ENCODE peak calls at places on chromosomes 12 and 14, in nine cellular contexts. S is tibial artery, C is T-helper 2 cell, V is GM13977, E is AG04449, P is non-pigmented ciliary epithelial cell, G is GM19239, Z is left ventricle myocardium inferior, Y is breast epithelium. J is an unnamed sample.

GRCh38 chr14:73787760-73788508 is 63.7 kb upstream of the PTGR2 start:
- DNase-seq in Z (no peak), G (no peak), S (no peak), P (no peak), Y (no peak), C (no peak), E (no peak), V (peak), J (peak)

GRCh38 chr12:13102481-13103195 is 829 bp downstream of the GSG1 start:
- DNase-seq in P (no peak), C (no peak), Y (no peak), S (no peak), G (no peak), V (no peak), E (peak), Z (no peak), J (no peak)

GRCh38 chr12:6767301-6767591 is 1.1 kb downstream of the PTMS start:
- DNase-seq in Y (no peak), E (no peak), P (no peak), S (no peak), C (no peak), G (no peak), V (no peak), Z (no peak), J (no peak)

GRCh38 chr12:15208140-15208539 is 13.1 kb downstream of the RERG start:
- DNase-seq in P (no peak), C (no peak), V (no peak), G (no peak), S (no peak), Z (no peak), E (no peak), Y (no peak), J (no peak)

GRCh38 chr14:68770051-68770450 is 22.8 kb downstream of the ZFP36L1 start:
- DNase-seq in S (peak), E (no peak), Y (no peak), P (no peak), C (no peak), V (no peak), Z (no peak), G (no peak), J (no peak)

GRCh38 chr12:132356686-132357622 is 27.6 kb upstream of the GALNT9 start:
- DNase-seq in V (no peak), C (no peak), S (no peak), Y (no peak), G (no peak), P (peak), E (peak), Z (peak), J (no peak)

GRCh38 chr12:71710276-71711125 is 24.6 kb downstream of the TMEM19 start:
- DNase-seq in G (no peak), E (peak), Y (no peak), C (no peak), S (no peak), P (peak), V (no peak), Z (no peak), J (no peak)

GRCh38 chr14:57982802-57983201 is 116.9 kb upstream of the SLC35F4 start:
- DNase-seq in C (no peak), G (no peak), Z (no peak), V (no peak), S (no peak), P (no peak), Y (no peak), E (no peak), J (peak)

GRCh38 chr14:34254596-34254995 is 207.4 kb downstream of the SPTSSA start:
- DNase-seq in E (no peak), Z (no peak), Y (no peak), S (no peak), G (no peak), V (no peak), C (no peak), P (no peak), J (no peak)

GRCh38 chr12:57697076-57697475 is 3.1 kb downstream of the OS9 start:
- DNase-seq in S (no peak), P (no peak), G (no peak), Z (no peak), Y (no peak), C (no peak), E (no peak), V (no peak), J (no peak)

GRCh38 chr14:41868396-41868795 is 261.7 kb downstream of the LRFN5 start:
- DNase-seq in V (no peak), P (no peak), C (no peak), E (no peak), Z (no peak), S (no peak), G (no peak), Y (no peak), J (no peak)

GRCh38 chr12:52969828-52970569 is 21.1 kb downstream of the KRT18 start:
- DNase-seq in Z (peak), G (no peak), E (no peak), C (no peak), V (no peak), P (no peak), S (no peak), Y (no peak), J (no peak)

GRCh38 chr14:35335388-35336092 is 43.4 kb downstream of the PSMA6 start:
- DNase-seq in S (no peak), Y (no peak), Z (peak), C (no peak), V (no peak), P (no peak), E (no peak), G (no peak), J (no peak)

GRCh38 chr14:101912841-101913240 is 51.5 kb upstream of the DYNC1H1 start:
- DNase-seq in E (no peak), Y (no peak), P (no peak), S (no peak), C (no peak), G (no peak), Z (no peak), V (no peak), J (no peak)

GRCh38 chr14:37275963-37276362 is 78.2 kb downstream of the MIPOL1 start:
- DNase-seq in S (no peak), G (no peak), P (no peak), Y (no peak), Z (no peak), V (no peak), E (no peak), C (no peak), J (no peak)

GRCh38 chr12:28158353-28158752 is 31.9 kb upstream of the CCDC91 start:
- DNase-seq in C (no peak), P (no peak), E (no peak), V (no peak), G (no peak), S (no peak), Y (no peak), Z (no peak), J (no peak)

GRCh38 chr14:54768501-54768900 is 134.1 kb downstream of the GCH1 start:
- DNase-seq in G (no peak), C (no peak), S (no peak), P (no peak), V (no peak), Z (no peak), Y (no peak), E (no peak), J (no peak)

GRCh38 chr12:50862316-50862715 is 19.6 kb downstream of the TMPRSS12 start:
- DNase-seq in S (no peak), P (peak), E (peak), Z (no peak), V (no peak), Y (no peak), C (no peak), G (no peak), J (no peak)

GRCh38 chr12:122874081-122874480 is 21.8 kb downstream of the VPS37B start:
- DNase-seq in C (no peak), E (no peak), V (no peak), G (no peak), S (peak), P (no peak), Z (no peak), Y (no peak), J (no peak)

GRCh38 chr14:52272375-52272774 is 4.9 kb downstream of the PTGDR start:
- DNase-seq in Y (no peak), E (no peak), P (no peak), S (no peak), Z (no peak), G (no peak), C (no peak), V (peak), J (peak)

GRCh38 chr12:119669744-119670472 is 2.0 kb downstream of the PRKAB1 start:
- DNase-seq in Y (no peak), G (no peak), C (no peak), Z (no peak), E (no peak), V (no peak), S (no peak), P (no peak), J (no peak)

GRCh38 chr12:31317471-31318397 is 8.2 kb downstream of the SINHCAF start:
- DNase-seq in S (no peak), V (no peak), Y (no peak), P (no peak), C (no peak), E (no peak), G (no peak), Z (no peak), J (no peak)

GRCh38 chr12:64826234-64826633 is 1.8 kb downstream of the TBC1D30 start:
- DNase-seq in Y (no peak), G (peak), C (peak), E (no peak), V (peak), S (no peak), P (peak), Z (peak), J (peak)

GRCh38 chr12:5944688-5945070 is 380 bp downstream of the ANO2 start:
- DNase-seq in P (no peak), Y (no peak), V (no peak), S (no peak), Z (no peak), E (no peak), G (no peak), C (no peak), J (no peak)

GRCh38 chr14:29846339-29847129 is 81.1 kb downstream of the PRKD1 start:
- DNase-seq in Y (no peak), C (no peak), P (no peak), S (no peak), E (no peak), Z (no peak), G (no peak), V (no peak), J (no peak)

GRCh38 chr14:51507556-51508511 is 143.9 kb upstream of the FRMD6 start:
- DNase-seq in Z (peak), E (peak), G (no peak), V (no peak), Y (no peak), P (no peak), C (no peak), S (peak), J (no peak)

GRCh38 chr12:33044447-33044846 is 147.9 kb upstream of the PKP2 start:
- DNase-seq in P (no peak), Z (no peak), G (no peak), E (no peak), Y (no peak), C (no peak), S (no peak), V (no peak), J (no peak)

GRCh38 chr14:104735830-104736642 is 12.0 kb downstream of the ADSS1 start:
- DNase-seq in G (no peak), Y (no peak), Z (peak), V (no peak), E (peak), P (no peak), S (peak), C (no peak), J (no peak)

GRCh38 chr12:5258498-5258897 is 173.4 kb upstream of the NTF3 start:
- DNase-seq in S (peak), C (no peak), Y (no peak), V (no peak), G (no peak), Z (no peak), E (peak), P (no peak), J (no peak)

GRCh38 chr14:63453443-63453936 is 89.7 kb downstream of the PPP2R5E start:
- DNase-seq in P (no peak), G (no peak), E (no peak), C (no peak), Y (no peak), S (no peak), Z (no peak), V (no peak), J (no peak)

GRCh38 chr14:98666545-98666944 is 605.5 kb downstream of the BCL11B start:
- DNase-seq in Z (no peak), E (no peak), G (no peak), C (no peak), V (no peak), P (no peak), S (no peak), Y (no peak), J (no peak)

GRCh38 chr12:12399161-12399560 is 42.3 kb downstream of the BORCS5 start:
- DNase-seq in E (no peak), P (no peak), Y (no peak), G (no peak), C (no peak), Z (no peak), V (no peak), S (no peak), J (no peak)

GRCh38 chr12:91171475-91171874 is 11.1 kb downstream of the DCN start:
- DNase-seq in V (no peak), C (no peak), G (no peak), Z (no peak), E (no peak), S (no peak), Y (no peak), P (no peak), J (no peak)

GRCh38 chr12:28340261-28340660 is 150.0 kb downstream of the CCDC91 start:
- DNase-seq in G (no peak), S (no peak), V (no peak), Z (no peak), P (peak), E (no peak), C (no peak), Y (no peak), J (no peak)

GRCh38 chr14:105537580-105538474 is 11.4 kb downstream of the TMEM121 start:
- DNase-seq in Z (peak), Y (peak), P (no peak), V (peak), E (no peak), C (peak), G (peak), S (peak), J (peak)

GRCh38 chr14:26394114-26394855 is 203.5 kb downstream of the NOVA1 start:
- DNase-seq in S (no peak), Y (no peak), V (no peak), Z (no peak), G (no peak), E (no peak), P (no peak), C (no peak), J (no peak)

GRCh38 chr12:121668750-121669524 is 517 bp downstream of the MORN3 start:
- DNase-seq in G (no peak), S (no peak), E (no peak), P (no peak), V (peak), Y (no peak), C (peak), Z (no peak), J (peak)

GRCh38 chr12:68304626-68305025 is 27.5 kb downstream of the MDM1 start:
- DNase-seq in V (no peak), Y (no peak), E (no peak), S (no peak), G (no peak), Z (no peak), C (no peak), P (peak), J (no peak)

J was measured in GM12865.